ENCODE peak calls at places on chromosomes 11 and 22, in ten cellular contexts. Y is HL-60; Z is GM12864; P is thyroid gland; D is heart left ventricle; U is CD8-positive, alpha-beta T cell; Q is choroid plexus epithelial cell; L is astrocyte of the spinal cord; T is cardiac muscle cell; F is kidney epithelial cell. B is an unnamed sample.

GRCh38 chr11:30342736-30343166 is 19.8 kb downstream of the ARL14EP start:
- DNase-seq in F (no peak), D (no peak), Q (no peak), Z (peak; percentile 96), T (no peak), U (no peak), Y (peak; percentile 54), P (no peak), L (no peak), B (no peak)

GRCh38 chr11:75099635-75100034 is 3.0 kb upstream of the OR2AT4 start:
- DNase-seq in Y (no peak), D (no peak), U (no peak), T (no peak), F (no peak), L (no peak), P (no peak), Q (no peak), Z (no peak), B (no peak)

GRCh38 chr11:36258730-36259360 is 30.4 kb downstream of the COMMD9 start:
- DNase-seq in F (peak; percentile 34), U (no peak), T (peak; percentile 68), Y (no peak), Q (peak; percentile 91), Z (no peak), P (peak; percentile 9), D (peak; percentile 47), L (peak; percentile 68), B (peak; percentile 72)

GRCh38 chr22:23249506-23250423 is 69.5 kb downstream of the BCR start:
- DNase-seq in Y (no peak), Z (no peak), D (no peak), P (no peak), U (no peak), L (no peak), Q (no peak), F (no peak), T (no peak), B (no peak)

GRCh38 chr11:105915036-105915435 is 107.0 kb downstream of the MSANTD4 start:
- DNase-seq in Y (no peak), U (no peak), T (no peak), Z (no peak), D (no peak), Q (peak; percentile 34), P (no peak), L (peak; percentile 9), F (no peak), B (no peak)

GRCh38 chr11:14567064-14567651 is 47.0 kb upstream of the PSMA1 start:
- DNase-seq in Y (no peak), Z (no peak), U (no peak), T (no peak), D (no peak), L (no peak), F (no peak), P (no peak), Q (no peak), B (no peak)

GRCh38 chr11:69122642-69123431 is 32.9 kb upstream of the SMIM38 start:
- DNase-seq in F (peak; percentile 86), P (peak; percentile 96), Q (peak; percentile 76), Y (no peak), Z (peak; percentile 35), D (peak; percentile 57), U (peak; percentile 59), T (peak; percentile 62), L (peak; percentile 69), B (no peak)

GRCh38 chr11:73047773-73048371 is 94.2 kb downstream of the FCHSD2 start:
- DNase-seq in U (no peak), T (no peak), Q (peak; percentile 8), F (no peak), Z (peak; percentile 79), D (no peak), Y (no peak), L (no peak), P (no peak), B (no peak)

GRCh38 chr11:1829039-1829820 is 5.6 kb upstream of the SYT8 start:
- DNase-seq in T (no peak), D (no peak), U (no peak), Z (no peak), F (peak; percentile 48), P (no peak), L (peak; percentile 69), Q (peak; percentile 64), Y (no peak), B (no peak)

GRCh38 chr11:70630816-70631623 is 232.7 kb downstream of the CTTN start:
- DNase-seq in L (no peak), U (no peak), P (no peak), D (no peak), F (no peak), Z (no peak), Y (no peak), Q (no peak), T (no peak), B (no peak)

GRCh38 chr11:134361661-134362060 is 29.9 kb downstream of the GLB1L2 start:
- DNase-seq in Y (no peak), F (no peak), Z (no peak), U (no peak), Q (no peak), P (no peak), L (no peak), D (no peak), T (no peak), B (peak; percentile 56)

DNA sequence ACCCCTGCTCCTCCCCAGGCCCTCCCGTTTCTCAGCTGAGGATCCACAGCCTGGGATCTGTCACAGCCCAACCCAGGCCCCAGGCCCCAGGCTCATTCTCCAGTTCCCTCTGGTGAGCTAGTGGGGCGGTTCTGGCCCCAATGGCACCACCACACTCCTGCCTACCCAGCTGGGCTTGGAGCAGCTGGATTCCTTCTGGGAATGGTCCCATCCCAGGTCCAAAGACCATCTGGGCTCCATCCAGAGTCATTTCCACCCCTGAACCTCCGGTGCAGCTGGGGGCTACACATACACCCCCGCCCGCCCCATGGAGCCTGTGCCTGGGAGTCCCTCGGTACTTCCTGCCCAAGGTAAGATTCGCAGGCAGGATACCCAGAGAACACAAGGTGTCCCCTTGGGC is 35.5 kb upstream of the PDGFB start:
- DNase-seq in Q (no peak), T (no peak), U (no peak), P (no peak), Y (no peak), Z (no peak), D (no peak), L (no peak), F (no peak), B (no peak)
- H3K4me3 ChIP-seq in Q (no peak overlapping the region), T (no peak overlapping the region), U (no peak overlapping the region), P (no peak overlapping the region), Y (no peak overlapping the region), Z (no peak overlapping the region), D (no peak overlapping the region), L (no peak overlapping the region), F (no peak overlapping the region), B (no peak overlapping the region)

DNA sequence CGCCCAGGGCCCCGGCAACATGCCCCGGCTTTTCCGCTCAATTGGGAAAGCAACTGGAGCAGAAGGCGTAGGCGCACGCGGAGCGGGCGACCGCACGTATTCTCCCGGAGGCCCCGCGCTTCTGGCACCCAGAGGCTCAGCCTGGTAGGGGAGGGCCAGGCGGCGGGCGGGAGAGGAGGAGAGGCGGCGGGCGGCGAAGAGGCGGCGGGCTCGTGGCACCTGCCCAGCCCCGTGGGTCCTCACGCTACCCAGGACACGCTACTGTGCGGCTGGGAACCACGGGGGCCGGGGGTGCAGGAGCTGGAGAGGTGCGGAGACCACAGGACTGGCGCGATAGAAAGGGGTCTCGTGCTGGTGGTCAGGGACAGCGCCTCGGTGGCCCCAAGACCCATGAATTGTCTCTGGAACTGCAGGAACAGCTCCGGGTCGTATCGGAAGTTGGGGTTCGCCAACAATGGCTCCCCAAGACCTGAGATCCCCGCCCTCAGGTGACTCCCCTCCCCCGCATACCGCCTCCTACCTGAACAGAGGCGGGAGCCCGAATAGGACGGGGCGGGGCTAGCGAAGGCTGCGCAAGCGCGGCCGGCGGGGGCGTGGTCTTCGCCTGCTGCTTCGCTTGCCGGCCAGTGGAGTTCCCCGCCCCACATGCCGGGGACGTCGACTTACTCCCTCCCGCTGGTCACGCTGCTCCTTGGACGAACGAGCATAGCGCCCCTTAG is at the start of gene SLC37A4:
- DNase-seq in Q (peak; percentile 99), D (peak; percentile 96), Y (peak; percentile 97), F (peak; percentile 97), Z (peak; percentile 96), U (peak; percentile 100), T (peak; percentile 98), P (peak; percentile 99), L (peak; percentile 98), B (peak; percentile 99)
- TF ChIP-seq CTCF in Q (no peak), D (no peak), Y (no peak), F (peak; percentile 94), Z (no peak), U (peak; percentile 34), T (peak; percentile 91), P (peak; percentile 56), L (no peak), B (peak; percentile 76)

DNA sequence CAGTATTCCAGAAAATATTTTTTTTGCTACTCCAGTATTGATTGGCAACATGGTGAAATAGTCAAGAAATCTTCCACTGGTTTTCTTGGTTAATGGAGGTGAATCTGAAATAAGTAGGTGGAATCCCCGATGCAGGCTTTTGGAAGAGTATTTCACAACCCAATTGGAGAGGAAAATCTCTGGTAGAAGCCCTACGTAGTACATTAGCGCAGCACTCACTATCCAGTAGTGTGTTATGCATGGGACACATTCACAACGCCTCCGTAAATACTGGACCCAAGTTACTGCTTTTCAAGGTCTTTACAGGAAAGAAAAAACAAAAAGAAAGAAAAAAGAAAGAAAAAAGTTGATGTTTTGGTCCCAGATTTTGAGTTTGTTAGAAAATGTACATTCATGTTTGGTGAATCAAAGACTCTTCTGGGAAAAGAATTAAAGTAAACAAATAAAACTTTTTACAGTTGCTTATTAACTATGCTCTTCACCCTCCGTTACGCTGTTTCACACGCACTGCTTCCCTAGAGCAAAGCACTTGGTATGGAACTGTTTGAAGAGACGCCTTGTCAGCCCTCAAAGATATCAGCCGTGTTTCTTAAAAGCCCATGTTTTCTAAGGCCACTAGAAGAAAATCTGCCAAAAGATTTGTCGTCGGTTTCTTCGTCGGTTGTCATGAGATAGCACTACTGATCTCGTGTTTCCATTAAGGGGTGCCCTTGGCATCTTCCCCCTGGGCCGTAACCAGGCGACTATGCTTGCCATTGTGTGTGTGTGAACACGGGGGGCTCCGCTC is 170.4 kb upstream of the CTSC start:
- DNase-seq in Z (no peak), Q (no peak), U (no peak), L (no peak), D (no peak), Y (no peak), P (no peak), F (no peak), T (peak; percentile 30), B (no peak)
- H3K4me3 ChIP-seq in Z (no peak overlapping the region), Q (no peak overlapping the region), U (peak overlapping the region; percentile 29), L (no peak overlapping the region), D (no peak overlapping the region), Y (no peak overlapping the region), P (no peak overlapping the region), F (peak overlapping the region; percentile 30), T (peak overlapping the region; percentile 30), B (peak overlapping the region; percentile 46)

DNA sequence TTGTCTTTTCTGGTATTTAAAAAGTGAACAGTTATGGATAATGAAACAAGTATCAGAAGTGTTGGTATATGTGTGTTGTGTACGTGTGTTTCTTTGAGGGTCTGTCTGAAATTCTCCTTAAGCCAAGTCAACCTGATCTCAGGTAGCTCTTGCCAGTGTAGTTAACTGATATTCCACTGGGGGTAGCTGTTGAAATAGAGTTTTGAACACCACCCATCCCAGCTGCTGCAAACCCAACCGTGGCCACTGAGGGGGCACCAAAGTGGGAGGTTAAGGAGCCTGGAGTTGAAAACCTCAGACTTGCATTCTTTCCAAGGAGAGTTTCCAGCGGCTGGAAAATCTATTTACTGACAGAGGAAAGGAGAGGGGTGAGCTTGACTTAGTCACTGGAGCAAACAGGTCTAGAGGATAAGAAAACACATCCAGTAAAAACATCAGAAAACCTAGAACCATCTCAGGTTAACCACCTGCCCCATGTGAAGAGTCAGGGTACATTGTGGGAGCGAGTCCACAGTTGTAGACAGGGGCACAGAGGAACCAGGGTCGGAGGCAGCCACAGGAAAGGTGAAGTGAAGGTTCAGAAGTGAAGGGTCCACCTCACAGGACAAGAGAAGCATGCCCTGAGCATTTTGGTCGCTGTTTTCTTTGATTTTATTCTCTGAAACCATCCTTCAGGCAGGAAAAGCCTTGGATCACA is 8.8 kb upstream of the CUL5 start:
- DNase-seq in P (no peak), D (no peak), T (peak; percentile 84), Y (no peak), F (peak; percentile 23), Z (no peak), Q (peak; percentile 78), U (peak; percentile 34), L (peak; percentile 56), B (no peak)
- TF ChIP-seq CTCF in P (peak; percentile 10), D (peak; percentile 35), T (peak; percentile 54), Y (peak; percentile 48), F (peak; percentile 59), Z (peak; percentile 78), Q (peak; percentile 71), U (peak; percentile 58), L (peak; percentile 47), B (no peak)

B was measured in sigmoid colon.